ENCODE peak calls at places on chromosomes 12 and 14, in six cellular contexts. N is mammary epithelial cell, H is GM12878, X is neural progenitor cell, P is HCT116, D is fibroblast of lung. G is an unnamed sample.
A peak's percentile ranks its signal among the peaks of the same experiment; 100 is the strongest.

GRCh38 chr14:54447231-54447692 is 6.1 kb upstream of the CNIH1 start:
- DNase-seq in N (peak; percentile 79), H (no peak), X (no peak), P (no peak), D (peak; percentile 88), G (no peak)

GRCh38 chr12:119870462-119870861 is 6.7 kb downstream of the CIT start:
- DNase-seq in N (peak; percentile 7), H (no peak), X (no peak), P (no peak), D (peak; percentile 69), G (no peak)

GRCh38 chr12:42590324-42590934 is 883 bp upstream of the PRICKLE1 start:
- DNase-seq in N (peak; percentile 30), H (no peak), X (peak; percentile 39), P (no peak), D (peak; percentile 27), G (no peak)

GRCh38 chr14:53011053-53011462 is 60.2 kb upstream of the FERMT2 start:
- DNase-seq in N (peak; percentile 82), H (no peak), X (peak; percentile 65), P (peak; percentile 21), D (peak; percentile 99), G (no peak)

GRCh38 chr12:90460681-90461080 is 494.3 kb downstream of the CCER1 start:
- DNase-seq in N (no peak), H (no peak), X (no peak), P (no peak), D (peak; percentile 16), G (no peak)

GRCh38 chr14:24130717-24131548 is 474 bp downstream of the FITM1 start:
- DNase-seq in N (no peak), H (no peak), X (no peak), P (no peak), D (no peak), G (no peak)

GRCh38 chr14:34252227-34252626 is 209.8 kb downstream of the SPTSSA start:
- DNase-seq in N (peak; percentile 71), H (no peak), X (no peak), P (no peak), D (no peak), G (no peak)

GRCh38 chr12:108635997-108636808 is 2.5 kb upstream of the SELPLG start:
- DNase-seq in N (no peak), H (no peak), X (no peak), P (no peak), D (no peak), G (peak; percentile 55)

GRCh38 chr12:70443274-70443673 is 77.2 kb downstream of the KCNMB4 start:
- DNase-seq in N (peak; percentile 35), H (no peak), X (no peak), P (no peak), D (no peak), G (no peak)

GRCh38 chr14:77000340-77001235 is 27.9 kb downstream of the IRF2BPL start:
- DNase-seq in N (no peak), H (no peak), X (peak; percentile 46), P (no peak), D (peak; percentile 56), G (peak; percentile 36)

GRCh38 chr14:100850841-100851585 is 25.1 kb downstream of the MEG3 start:
- DNase-seq in N (peak; percentile 27), H (no peak), X (peak; percentile 54), P (peak; percentile 74), D (no peak), G (peak; percentile 71)

GRCh38 chr12:107402041-107403022 is 283.3 kb upstream of the PWP1 start:
- DNase-seq in N (peak; percentile 75), H (no peak), X (peak; percentile 83), P (peak; percentile 69), D (peak; percentile 56), G (peak; percentile 32)

GRCh38 chr14:35365130-35366047 is 39.2 kb downstream of the NFKBIA start:
- DNase-seq in N (peak; percentile 92), H (no peak), X (no peak), P (peak; percentile 54), D (peak; percentile 89), G (no peak)

GRCh38 chr14:104441275-104442106 is 138.1 kb upstream of the C14orf180 start:
- DNase-seq in N (no peak), H (no peak), X (no peak), P (no peak), D (no peak), G (peak; percentile 1)

GRCh38 chr12:95546491-95546813 is 4.8 kb downstream of the USP44 start:
- DNase-seq in N (no peak), H (no peak), X (peak; percentile 59), P (no peak), D (no peak), G (no peak)

GRCh38 chr14:38420045-38420444 is 164.2 kb upstream of the CLEC14A start:
- DNase-seq in N (no peak), H (no peak), X (no peak), P (no peak), D (peak; percentile 39), G (no peak)

GRCh38 chr12:130613831-130614230 is 102.3 kb downstream of the RIMBP2 start:
- DNase-seq in N (no peak), H (no peak), X (no peak), P (no peak), D (no peak), G (no peak)

GRCh38 chr12:75471928-75472865 is 8.4 kb upstream of the GLIPR1 start:
- DNase-seq in N (no peak), H (no peak), X (no peak), P (no peak), D (no peak), G (no peak)

GRCh38 chr12:122964439-122965257 is 1.6 kb downstream of the ABCB9 start:
- DNase-seq in N (no peak), H (no peak), X (peak; percentile 21), P (no peak), D (no peak), G (no peak)

GRCh38 chr14:37447883-37448391 is 147.1 kb downstream of the FOXA1 start:
- DNase-seq in N (peak; percentile 53), H (no peak), X (no peak), P (no peak), D (no peak), G (no peak)

GRCh38 chr12:20523658-20524057 is 155.3 kb downstream of the PDE3A start:
- DNase-seq in N (no peak), H (no peak), X (no peak), P (no peak), D (peak; percentile 49), G (no peak)

GRCh38 chr14:93787465-93788306 is 599 bp downstream of the PRIMA1 start:
- DNase-seq in N (no peak), H (no peak), X (peak; percentile 77), P (no peak), D (no peak), G (no peak)

GRCh38 chr12:120259418-120260202 is 5.9 kb downstream of the PXN start:
- DNase-seq in N (no peak), H (no peak), X (no peak), P (no peak), D (no peak), G (no peak)

GRCh38 chr12:65918057-65918456 is 93.8 kb downstream of the HMGA2 start:
- DNase-seq in N (no peak), H (no peak), X (no peak), P (no peak), D (no peak), G (no peak)

GRCh38 chr12:94674835-94675234 is 24.5 kb upstream of the TMCC3 start:
- DNase-seq in N (no peak), H (no peak), X (no peak), P (no peak), D (no peak), G (no peak)

GRCh38 chr14:75176142-75176820 is at the start of gene TMED10:
- DNase-seq in N (peak; percentile 84), H (no peak), X (peak; percentile 95), P (peak; percentile 78), D (peak; percentile 91), G (peak; percentile 88)

GRCh38 chr12:57813111-57813970 is 5.2 kb downstream of the AVIL start:
- DNase-seq in N (no peak), H (no peak), X (no peak), P (no peak), D (no peak), G (no peak)

GRCh38 chr12:121628037-121628436 is 1.7 kb downstream of the ORAI1 start:
- DNase-seq in N (no peak), H (no peak), X (no peak), P (no peak), D (no peak), G (no peak)

GRCh38 chr12:44889871-44890270 is 13.8 kb upstream of the NELL2 start:
- DNase-seq in N (no peak), H (no peak), X (no peak), P (no peak), D (no peak), G (no peak)

GRCh38 chr14:99069946-99070345 is 202.1 kb downstream of the BCL11B start:
- DNase-seq in N (no peak), H (no peak), X (no peak), P (no peak), D (no peak), G (no peak)

GRCh38 chr14:99067141-99067920 is 204.7 kb downstream of the BCL11B start:
- DNase-seq in N (no peak), H (no peak), X (no peak), P (no peak), D (no peak), G (no peak)

GRCh38 chr14:99065551-99065950 is 206.4 kb downstream of the BCL11B start:
- DNase-seq in N (peak; percentile 64), H (no peak), X (no peak), P (no peak), D (no peak), G (no peak)

GRCh38 chr14:99066378-99066777 is 205.6 kb downstream of the BCL11B start:
- DNase-seq in N (peak; percentile 91), H (no peak), X (no peak), P (no peak), D (no peak), G (no peak)

GRCh38 chr14:99067927-99068326 is 204.1 kb downstream of the BCL11B start:
- DNase-seq in N (no peak), H (no peak), X (no peak), P (no peak), D (no peak), G (no peak)
- H3K4me1 ChIP-seq in N (peaks cover 36% of the 10 kb centered on the region), H (no peaks in the 10 kb centered on the region), X (peaks cover 3% of the 10 kb centered on the region), P (no peaks in the 10 kb centered on the region), D (no peaks in the 10 kb centered on the region), G (no peaks in the 10 kb centered on the region)

GRCh38 chr12:41151789-41152188 is 36.3 kb upstream of the PDZRN4 start:
- DNase-seq in N (peak; percentile 69), H (no peak), X (no peak), P (no peak), D (no peak), G (no peak)
- H3K4me2 ChIP-seq in N (no peak overlapping the region), H (no peak overlapping the region), X (no peak overlapping the region), P (no peak overlapping the region), D (no peak overlapping the region), G (no peak overlapping the region)

GRCh38 chr12:55705802-55706402 is 1.8 kb downstream of the ITGA7 start:
- DNase-seq in N (no peak), H (no peak), X (peak; percentile 54), P (no peak), D (no peak), G (no peak)
- H3K9ac ChIP-seq in N (no peak overlapping the region), H (no peak overlapping the region), X (no peak overlapping the region), P (no peak overlapping the region), D (no peak overlapping the region), G (no peak overlapping the region)

DNA sequence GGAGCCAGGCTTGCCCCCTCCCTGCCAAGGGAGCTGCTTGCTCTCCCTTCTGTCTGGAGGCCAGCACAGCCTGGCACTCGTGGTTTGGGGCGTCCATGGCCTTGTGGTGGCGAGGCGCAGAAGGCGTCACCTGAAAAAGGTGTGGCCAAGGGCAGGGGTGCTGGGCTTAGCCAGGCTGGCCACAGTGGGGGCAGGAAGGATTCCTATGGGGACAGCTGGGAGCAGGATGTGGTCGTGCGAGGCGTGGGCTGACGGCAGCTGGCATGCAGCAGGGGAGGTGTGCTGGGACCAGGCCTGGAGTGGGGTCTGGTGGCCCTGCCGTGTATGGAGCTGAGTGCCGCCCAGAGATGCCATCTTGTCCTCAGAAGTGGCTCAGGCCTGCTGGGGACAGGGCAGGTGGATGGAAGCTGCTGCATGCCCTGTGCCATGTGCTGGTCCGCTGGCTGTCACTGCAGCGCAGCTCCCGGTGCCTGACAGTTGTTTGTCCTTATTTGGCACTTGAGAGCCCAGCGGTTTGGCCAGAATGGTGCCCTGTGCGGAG is 30.0 kb downstream of the SH2B3 start:
- DNase-seq in N (no peak), H (no peak), X (no peak), P (no peak), D (no peak), G (peak; percentile 59)
- H3K4me1 ChIP-seq in N (peaks cover 56% of the 10 kb centered on the region), H (peaks cover 91% of the 10 kb centered on the region), X (peaks cover 7% of the 10 kb centered on the region), P (peaks cover 25% of the 10 kb centered on the region), D (peaks cover 34% of the 10 kb centered on the region), G (peaks cover 23% of the 10 kb centered on the region)

G was measured in DND-41.